ENCODE peak calls at places on chromosomes 3 and 15, in five cellular contexts. A is HepG2, G is HEK293T, R is GM12878, Q is H1. N is an unnamed sample.

GRCh38 chr15:90379263-90379662 is 8.8 kb upstream of the IQGAP1 start:
- DNase-seq in A (no peak), G (no peak), R (no peak), Q (no peak), N (no peak)

GRCh38 chr3:55341502-55342031 is 145.5 kb downstream of the WNT5A start:
- DNase-seq in A (no peak), G (no peak), R (no peak), Q (no peak), N (no peak)

GRCh38 chr3:12292770-12293169 is 3.9 kb downstream of the PPARG start:
- DNase-seq in A (no peak), G (no peak), R (no peak), Q (no peak), N (no peak)

GRCh38 chr3:150607267-150608065 is 4.3 kb downstream of the SELENOT start:
- DNase-seq in A (peak), G (no peak), R (no peak), Q (no peak), N (no peak)

GRCh38 chr3:29516164-29516563 is 235.3 kb downstream of the RBMS3 start:
- DNase-seq in A (no peak), G (no peak), R (no peak), Q (no peak), N (no peak)

GRCh38 chr3:11327619-11328018 is 55.4 kb downstream of the ATG7 start:
- DNase-seq in A (no peak), G (no peak), R (no peak), Q (no peak), N (no peak)

GRCh38 chr15:70375006-70375409 is 277.3 kb upstream of the TLE3 start:
- DNase-seq in A (no peak), G (no peak), R (no peak), Q (no peak), N (no peak)

GRCh38 chr3:40044487-40044886 is 235.1 kb downstream of the MYRIP start:
- DNase-seq in A (no peak), G (no peak), R (no peak), Q (no peak), N (no peak)

GRCh38 chr3:4083225-4084015 is 219.7 kb upstream of the SETMAR start:
- DNase-seq in A (no peak), G (no peak), R (no peak), Q (no peak), N (no peak)

DNA sequence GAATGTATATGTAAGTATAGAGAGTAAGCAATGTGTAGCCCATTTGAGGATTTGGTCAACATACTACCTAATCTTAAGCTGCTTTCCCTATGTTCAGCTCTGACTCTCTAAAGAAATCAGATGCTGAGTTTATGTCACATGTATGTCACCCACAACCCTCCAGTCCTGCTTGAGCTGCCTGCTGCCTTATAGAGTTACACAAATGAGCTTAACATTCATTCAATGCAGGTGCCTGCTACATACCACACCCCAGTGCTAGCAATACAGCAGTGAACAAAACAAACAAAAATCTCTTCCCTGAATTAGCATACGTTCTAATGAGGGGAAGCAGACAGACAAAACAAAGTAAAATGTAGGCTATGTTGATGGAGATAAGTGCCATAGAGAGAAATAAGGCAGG is 93.0 kb downstream of the HHLA2 start:
- DNase-seq in A (no peak), G (no peak), R (no peak), Q (no peak), N (no peak)
- TF ChIP-seq SUZ12 in A (no peak), G (no peak), R (no peak), Q (no peak), N (no peak)

GRCh38 chr15:65400760-65401606 is 21.8 kb downstream of the IGDCC4 start:
- DNase-seq in A (peak), G (peak), R (no peak), Q (peak), N (peak)

GRCh38 chr15:65399001-65399706 is 21.4 kb upstream of the IGDCC3 start:
- DNase-seq in A (no peak), G (no peak), R (no peak), Q (no peak), N (no peak)

GRCh38 chr15:65402971-65403370 is 19.8 kb downstream of the IGDCC4 start:
- DNase-seq in A (no peak), G (no peak), R (no peak), Q (no peak), N (no peak)

GRCh38 chr15:65401607-65402240 is 21.0 kb downstream of the IGDCC4 start:
- DNase-seq in A (no peak), G (no peak), R (no peak), Q (no peak), N (no peak)

GRCh38 chr15:65399997-65400396 is 22.2 kb upstream of the IGDCC3 start:
- DNase-seq in A (no peak), G (no peak), R (no peak), Q (no peak), N (no peak)
- TF ChIP-seq SUZ12 in A (no peak), G (no peak), R (no peak), Q (no peak), N (no peak)

DNA sequence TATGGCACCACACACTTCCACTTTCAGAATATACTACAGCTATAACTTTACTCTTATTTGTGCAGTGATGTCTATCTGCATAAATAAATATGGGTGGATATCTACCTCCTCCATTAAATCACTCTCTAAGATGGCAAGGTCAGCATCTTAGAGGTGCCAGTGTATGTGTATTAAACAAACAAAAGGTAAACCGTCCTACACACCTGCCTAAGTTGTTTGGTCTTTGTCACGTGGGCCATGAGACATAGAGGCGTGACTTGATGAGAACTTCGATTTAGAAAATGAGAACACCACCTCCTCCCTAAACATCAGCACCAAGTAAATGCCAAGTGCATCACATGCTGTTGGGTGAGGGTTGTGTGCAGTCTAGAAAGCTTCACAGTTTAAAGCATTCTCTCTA is 310.6 kb downstream of the GRM7 start:
- DNase-seq in A (no peak), G (no peak), R (no peak), Q (no peak), N (no peak)
- TF ChIP-seq SUZ12 in A (no peak), G (no peak), R (no peak), Q (no peak), N (no peak)

GRCh38 chr15:36591534-36592411 is 12.3 kb downstream of the CDIN1 start:
- DNase-seq in A (no peak), G (no peak), R (no peak), Q (no peak), N (no peak)
- TF ChIP-seq SUZ12 in A (no peak), G (no peak), R (no peak), Q (no peak), N (no peak)

DNA sequence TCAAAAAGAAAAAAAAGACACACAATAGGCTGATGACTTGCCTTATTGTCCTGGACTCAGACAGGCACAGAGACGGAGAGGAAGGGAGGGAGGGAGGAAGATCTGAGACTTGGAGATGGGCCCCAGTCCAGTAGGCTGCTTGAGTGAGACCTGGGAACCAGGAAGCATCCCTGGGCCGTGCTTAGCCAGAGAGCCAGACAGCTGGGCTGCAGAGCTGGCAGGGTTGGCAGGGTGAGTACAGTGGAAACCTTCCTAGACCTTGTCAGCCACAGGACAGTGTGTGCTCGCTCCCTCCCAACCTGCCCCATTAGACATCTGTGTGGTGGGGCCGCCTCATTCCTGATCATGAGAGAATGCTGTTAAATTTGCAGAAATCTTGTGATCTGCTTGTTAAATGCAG is 107.9 kb upstream of the ALDH1A3 start:
- DNase-seq in A (no peak), G (no peak), R (no peak), Q (no peak), N (no peak)
- TF ChIP-seq SUZ12 in A (no peak), G (no peak), R (no peak), Q (no peak), N (no peak)

N was measured in NT2/D1.